ENCODE peak calls at places on chromosome 13, in five cellular contexts. Q is AG10803, M is OCI-LY7, L is RWPE2, F is heart left ventricle. Z is an unnamed sample.

GRCh38 chr13:109203587-109203986 is 574.2 kb downstream of the MYO16 start:
- DNase-seq in Q (no peak), M (no peak), L (no peak), F (no peak), Z (no peak)

GRCh38 chr13:73731564-73731963 is 402.6 kb downstream of the KLF12 start:
- DNase-seq in Q (no peak), M (no peak), L (no peak), F (no peak), Z (no peak)

GRCh38 chr13:79369226-79369625 is 36.8 kb downstream of the RBM26 start:
- DNase-seq in Q (no peak), M (no peak), L (no peak), F (no peak), Z (no peak)

GRCh38 chr13:74134226-74134776 is at the start of gene KLF12:
- DNase-seq in Q (peak; percentile 93), M (peak; percentile 97), L (peak; percentile 92), F (peak; percentile 94), Z (peak; percentile 91)

GRCh38 chr13:46378411-46378810 is 8.6 kb downstream of the RUBCNL start:
- DNase-seq in Q (no peak), M (peak; percentile 72), L (no peak), F (no peak), Z (no peak)

GRCh38 chr13:44651209-44651608 is 75.1 kb upstream of the TSC22D1 start:
- DNase-seq in Q (no peak), M (no peak), L (no peak), F (no peak), Z (no peak)

GRCh38 chr13:23870356-23871146 is 18.6 kb downstream of the MIPEP start:
- DNase-seq in Q (peak; percentile 9), M (peak; percentile 19), L (no peak), F (no peak), Z (no peak)

GRCh38 chr13:59409211-59409610 is 754.5 kb downstream of the DIAPH3 start:
- DNase-seq in Q (peak; percentile 30), M (no peak), L (no peak), F (peak; percentile 75), Z (no peak)

GRCh38 chr13:42893346-42893745 is 98.7 kb downstream of the EPSTI1 start:
- DNase-seq in Q (peak; percentile 89), M (no peak), L (no peak), F (no peak), Z (no peak)

GRCh38 chr13:28347456-28348371 is 147.2 kb downstream of the FLT1 start:
- DNase-seq in Q (no peak), M (no peak), L (no peak), F (no peak), Z (no peak)

GRCh38 chr13:99796175-99796819 is 175.3 kb downstream of the ZIC5 start:
- DNase-seq in Q (peak; percentile 24), M (peak; percentile 14), L (no peak), F (no peak), Z (peak; percentile 62)

GRCh38 chr13:81393686-81394085 is 1052.8 kb upstream of the SPRY2 start:
- DNase-seq in Q (no peak), M (no peak), L (no peak), F (no peak), Z (no peak)

GRCh38 chr13:53126803-53127202 is 98.2 kb downstream of the OLFM4 start:
- DNase-seq in Q (peak; percentile 64), M (no peak), L (no peak), F (no peak), Z (no peak)

GRCh38 chr13:84487681-84488080 is 605.4 kb upstream of the SLITRK1 start:
- DNase-seq in Q (no peak), M (no peak), L (no peak), F (no peak), Z (no peak)

GRCh38 chr13:73056054-73056962 is 2.5 kb upstream of the KLF5 start:
- DNase-seq in Q (peak; percentile 82), M (no peak), L (no peak), F (no peak), Z (no peak)

GRCh38 chr13:45847554-45848224 is 3.9 kb downstream of the SIAH3 start:
- DNase-seq in Q (no peak), M (no peak), L (no peak), F (no peak), Z (peak; percentile 51)

GRCh38 chr13:106595623-106596022 is 27.7 kb upstream of the ARGLU1 start:
- DNase-seq in Q (no peak), M (no peak), L (no peak), F (no peak), Z (no peak)

GRCh38 chr13:33686772-33687480 is 131.0 kb upstream of the RFC3 start:
- DNase-seq in Q (peak; percentile 26), M (no peak), L (no peak), F (no peak), Z (no peak)

GRCh38 chr13:53601181-53601580 is 572.6 kb downstream of the OLFM4 start:
- DNase-seq in Q (no peak), M (no peak), L (no peak), F (no peak), Z (no peak)

GRCh38 chr13:100944791-100945345 is 270.3 kb upstream of the TMTC4 start:
- DNase-seq in Q (no peak), M (no peak), L (no peak), F (no peak), Z (no peak)

GRCh38 chr13:36038785-36039415 is 92.3 kb downstream of the DCLK1 start:
- DNase-seq in Q (no peak), M (no peak), L (no peak), F (no peak), Z (no peak)

GRCh38 chr13:112928958-112929777 is 39.8 kb upstream of the MCF2L start:
- DNase-seq in Q (peak; percentile 21), M (no peak), L (no peak), F (no peak), Z (peak; percentile 72)

DNA sequence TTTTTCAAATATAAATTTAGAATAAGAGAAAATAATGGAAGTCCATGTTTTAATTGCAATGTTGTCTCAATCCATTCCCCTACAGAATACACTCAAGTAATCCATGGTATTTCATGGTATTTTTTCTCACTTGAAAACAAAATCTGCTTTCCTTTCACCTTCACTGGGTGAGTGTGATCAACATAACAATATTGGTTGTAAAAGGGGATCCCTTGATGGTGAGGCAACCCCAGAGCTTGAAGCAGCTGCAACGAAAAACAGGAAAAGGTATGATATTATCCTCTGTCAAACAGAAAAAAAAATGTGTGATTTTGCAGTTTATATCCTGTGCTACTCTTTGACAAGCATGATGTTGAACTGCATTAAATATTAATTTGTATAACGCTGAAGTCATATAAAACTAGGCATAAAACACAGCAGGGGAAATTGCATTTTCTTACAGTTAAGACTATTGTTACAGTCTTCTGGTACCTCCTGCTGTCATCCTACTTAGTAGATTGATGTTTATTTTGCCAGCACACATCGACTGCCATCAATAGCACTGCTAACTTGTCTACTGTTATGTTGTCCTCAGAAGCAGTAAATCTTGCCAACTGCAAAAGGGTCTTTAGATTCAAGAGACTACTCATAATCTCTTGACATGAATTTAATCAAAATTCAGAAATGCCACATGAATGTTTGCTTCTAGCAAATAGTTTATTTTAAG is 373.1 kb upstream of the MIR17HG start:
- DNase-seq in Q (no peak), M (no peak), L (no peak), F (no peak), Z (no peak)
- H3K4me3 ChIP-seq in Q (no peak overlapping the region), M (no peak overlapping the region), L (no peak overlapping the region), F (no peak overlapping the region), Z (no peak overlapping the region)

GRCh38 chr13:32140109-32140508 is 108.5 kb downstream of the FRY start:
- DNase-seq in Q (no peak), M (no peak), L (no peak), F (no peak), Z (no peak)

GRCh38 chr13:32142956-32143375 is 111.4 kb downstream of the FRY start:
- DNase-seq in Q (peak; percentile 90), M (no peak), L (no peak), F (no peak), Z (no peak)

GRCh38 chr13:32141462-32141861 is 109.9 kb downstream of the FRY start:
- DNase-seq in Q (no peak), M (no peak), L (no peak), F (no peak), Z (no peak)

GRCh38 chr13:32139251-32139650 is 107.7 kb downstream of the FRY start:
- DNase-seq in Q (no peak), M (no peak), L (no peak), F (no peak), Z (no peak)

DNA sequence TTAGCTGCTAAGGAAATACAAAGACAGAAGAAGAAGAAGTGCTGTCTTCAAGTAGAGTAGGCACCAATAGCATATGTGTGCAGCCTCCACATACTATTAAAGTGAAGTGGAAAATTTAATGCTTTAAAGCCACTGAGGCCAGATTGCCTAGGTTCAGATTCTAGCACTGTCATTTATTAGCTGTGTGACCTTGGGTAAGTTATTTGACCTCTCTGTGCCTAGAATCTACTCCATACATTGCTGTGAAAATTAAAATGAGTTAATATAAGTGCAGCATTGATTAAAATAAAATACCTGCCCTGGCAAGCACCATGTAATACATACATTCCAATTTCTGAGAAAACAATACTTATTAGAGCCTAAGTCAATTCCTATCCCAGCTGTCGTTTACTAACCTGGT is 110.5 kb downstream of the FRY start:
- DNase-seq in Q (no peak), M (no peak), L (no peak), F (no peak), Z (no peak)
- TF ChIP-seq CTCF in Q (no peak), M (no peak), L (no peak), F (no peak), Z (no peak)

DNA sequence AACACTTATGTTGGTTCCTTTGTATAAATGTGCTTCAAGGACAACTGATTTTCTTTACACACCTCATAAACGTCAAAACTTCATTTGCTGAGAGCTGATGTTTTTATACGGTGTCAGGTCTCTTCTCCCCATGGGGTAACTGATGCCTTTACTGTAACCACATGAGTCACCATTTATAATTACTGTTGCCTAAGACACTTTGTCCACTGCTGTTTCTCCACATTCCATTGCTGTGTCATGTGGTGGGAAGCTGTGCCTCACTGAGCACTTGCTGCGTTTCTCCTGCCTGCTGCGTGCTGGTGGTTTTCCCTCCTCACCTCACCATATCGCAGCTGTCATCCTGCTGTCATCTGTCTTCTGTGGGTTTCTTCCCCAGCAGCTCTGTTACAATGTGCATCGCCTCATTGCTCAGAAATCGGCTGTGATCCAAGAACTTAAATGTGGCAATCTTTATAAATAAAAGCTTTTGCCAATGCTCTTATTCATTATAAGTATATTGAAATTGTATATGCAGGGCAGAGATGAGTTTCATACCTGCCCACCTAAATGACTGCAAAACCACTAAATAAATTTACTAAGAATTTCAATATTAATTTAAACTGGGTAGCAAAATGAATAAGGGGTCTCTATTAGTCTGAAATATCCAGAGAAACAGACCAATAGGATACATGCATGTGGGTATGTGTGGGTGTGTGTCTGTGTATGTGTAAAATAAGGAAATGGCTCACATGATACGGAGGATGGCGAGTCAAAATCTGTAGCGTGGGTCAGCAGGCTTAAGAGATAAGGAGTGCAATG is 547.0 kb upstream of the SLITRK5 start:
- DNase-seq in Q (peak; percentile 98), M (no peak), L (peak; percentile 88), F (peak; percentile 28), Z (no peak)
- H3K4me3 ChIP-seq in Q (no peak overlapping the region), M (no peak overlapping the region), L (no peak overlapping the region), F (no peak overlapping the region), Z (no peak overlapping the region)

GRCh38 chr13:40114305-40114896 is 458.9 kb downstream of the COG6 start:
- DNase-seq in Q (no peak), M (no peak), L (no peak), F (no peak), Z (no peak)

GRCh38 chr13:40118337-40118736 is 462.9 kb downstream of the COG6 start:
- DNase-seq in Q (no peak), M (no peak), L (no peak), F (no peak), Z (no peak)

GRCh38 chr13:40113644-40114304 is 458.3 kb downstream of the COG6 start:
- DNase-seq in Q (peak; percentile 40), M (peak; percentile 44), L (no peak), F (no peak), Z (no peak)

GRCh38 chr13:40115456-40115855 is 460.0 kb downstream of the COG6 start:
- DNase-seq in Q (no peak), M (no peak), L (no peak), F (no peak), Z (no peak)

GRCh38 chr13:40116008-40116407 is 460.5 kb downstream of the COG6 start:
- DNase-seq in Q (peak; percentile 48), M (no peak), L (no peak), F (peak; percentile 69), Z (peak; percentile 79)
- TF ChIP-seq CTCF in Q (no peak), M (no peak), L (no peak), F (no peak), Z (no peak)